ENCODE peak calls at places on chromosomes 5 and 9, in four cellular contexts. One of them, this sample, is unnamed.

GRCh38 chr5:41097642-41098041 is 26.5 kb upstream of the MROH2B start:
- DNase-seq in neuronal stem cell: no peak
- DNase-seq in bronchial epithelial cell: peak
- DNase-seq in right cardiac atrium: no peak
- DNase-seq in this sample: no peak

GRCh38 chr5:98468188-98468869 is 305.1 kb upstream of the RGMB start:
- DNase-seq in right cardiac atrium: no peak
- DNase-seq in bronchial epithelial cell: peak
- DNase-seq in neuronal stem cell: no peak
- DNase-seq in this sample: no peak

GRCh38 chr5:9932770-9933169 is 302.6 kb upstream of the TAS2R1 start:
- DNase-seq in neuronal stem cell: no peak
- DNase-seq in bronchial epithelial cell: peak
- DNase-seq in right cardiac atrium: no peak
- DNase-seq in this sample: no peak

GRCh38 chr5:5078009-5078897 is 61.9 kb upstream of the ADAMTS16 start:
- DNase-seq in right cardiac atrium: no peak
- DNase-seq in neuronal stem cell: no peak
- DNase-seq in bronchial epithelial cell: peak
- DNase-seq in this sample: no peak

GRCh38 chr5:141402553-141403328 is at the start of gene PCDHGA9:
- DNase-seq in right cardiac atrium: no peak
- DNase-seq in neuronal stem cell: no peak
- DNase-seq in bronchial epithelial cell: peak
- DNase-seq in this sample: no peak

GRCh38 chr5:57276353-57276752 is 102.5 kb downstream of the GPBP1 start:
- DNase-seq in bronchial epithelial cell: no peak
- DNase-seq in right cardiac atrium: no peak
- DNase-seq in neuronal stem cell: no peak
- DNase-seq in this sample: no peak

GRCh38 chr9:114824130-114824529 is 18.3 kb upstream of the TNFSF15 start:
- DNase-seq in neuronal stem cell: no peak
- DNase-seq in right cardiac atrium: no peak
- DNase-seq in bronchial epithelial cell: no peak
- DNase-seq in this sample: no peak

GRCh38 chr5:55509768-55510522 is 24.8 kb downstream of the PLPP1 start:
- DNase-seq in neuronal stem cell: no peak
- DNase-seq in bronchial epithelial cell: peak
- DNase-seq in right cardiac atrium: no peak
- DNase-seq in this sample: no peak

GRCh38 chr9:134252084-134252830 is 74.0 kb upstream of the RXRA start:
- DNase-seq in right cardiac atrium: peak
- DNase-seq in neuronal stem cell: no peak
- DNase-seq in bronchial epithelial cell: no peak
- DNase-seq in this sample: no peak

GRCh38 chr9:2243666-2244555 is 228.8 kb downstream of the SMARCA2 start:
- DNase-seq in bronchial epithelial cell: no peak
- DNase-seq in neuronal stem cell: no peak
- DNase-seq in right cardiac atrium: no peak
- DNase-seq in this sample: no peak

GRCh38 chr5:160197341-160198147 is 31.8 kb upstream of the FABP6 start:
- DNase-seq in neuronal stem cell: no peak
- DNase-seq in bronchial epithelial cell: no peak
- DNase-seq in right cardiac atrium: peak
- DNase-seq in this sample: no peak

GRCh38 chr5:139651863-139652787 is 4.0 kb downstream of the CXXC5 start:
- DNase-seq in neuronal stem cell: peak
- DNase-seq in bronchial epithelial cell: peak
- DNase-seq in right cardiac atrium: peak
- DNase-seq in this sample: peak

GRCh38 chr5:35938518-35939227 is at the start of gene CAPSL:
- DNase-seq in right cardiac atrium: no peak
- DNase-seq in bronchial epithelial cell: peak
- DNase-seq in neuronal stem cell: peak
- DNase-seq in this sample: peak

GRCh38 chr5:172886974-172887491 is 53.0 kb downstream of the ERGIC1 start:
- DNase-seq in bronchial epithelial cell: peak
- DNase-seq in neuronal stem cell: no peak
- DNase-seq in right cardiac atrium: peak
- DNase-seq in this sample: no peak

GRCh38 chr5:135426102-135427082 is 20.8 kb downstream of the DCANP1 start:
- DNase-seq in bronchial epithelial cell: peak
- DNase-seq in neuronal stem cell: peak
- DNase-seq in right cardiac atrium: no peak
- DNase-seq in this sample: no peak

GRCh38 chr5:154477382-154478223 is 424 bp downstream of the HAND1 start:
- DNase-seq in right cardiac atrium: peak
- DNase-seq in bronchial epithelial cell: no peak
- DNase-seq in neuronal stem cell: peak
- DNase-seq in this sample: no peak

GRCh38 chr9:112271466-112272098 is 61.8 kb downstream of the PTBP3 start:
- DNase-seq in bronchial epithelial cell: peak
- DNase-seq in neuronal stem cell: no peak
- DNase-seq in right cardiac atrium: no peak
- DNase-seq in this sample: no peak

GRCh38 chr5:53291528-53291927 is 182.0 kb upstream of the MOCS2 start:
- DNase-seq in right cardiac atrium: no peak
- DNase-seq in bronchial epithelial cell: peak
- DNase-seq in neuronal stem cell: no peak
- DNase-seq in this sample: no peak

GRCh38 chr5:78653969-78654368 is 5.4 kb upstream of the LHFPL2 start:
- DNase-seq in right cardiac atrium: no peak
- DNase-seq in neuronal stem cell: no peak
- DNase-seq in bronchial epithelial cell: no peak
- DNase-seq in this sample: no peak

GRCh38 chr9:100479820-100480219 is 6.9 kb downstream of the TMEFF1 start:
- DNase-seq in neuronal stem cell: no peak
- DNase-seq in right cardiac atrium: no peak
- DNase-seq in bronchial epithelial cell: no peak
- DNase-seq in this sample: no peak

GRCh38 chr5:2112128-2112808 is 229.5 kb upstream of the IRX4 start:
- DNase-seq in bronchial epithelial cell: no peak
- DNase-seq in right cardiac atrium: no peak
- DNase-seq in neuronal stem cell: no peak
- DNase-seq in this sample: no peak

GRCh38 chr9:14071484-14071883 is 242.5 kb downstream of the NFIB start:
- DNase-seq in neuronal stem cell: no peak
- DNase-seq in right cardiac atrium: no peak
- DNase-seq in bronchial epithelial cell: no peak
- DNase-seq in this sample: no peak

GRCh38 chr9:36905101-36906066 is 128.7 kb downstream of the PAX5 start:
- DNase-seq in neuronal stem cell: no peak
- DNase-seq in bronchial epithelial cell: no peak
- DNase-seq in right cardiac atrium: no peak
- DNase-seq in this sample: no peak

GRCh38 chr9:36928670-36929349 is 105.3 kb downstream of the PAX5 start:
- DNase-seq in right cardiac atrium: no peak
- DNase-seq in bronchial epithelial cell: peak
- DNase-seq in neuronal stem cell: no peak
- DNase-seq in this sample: no peak

GRCh38 chr5:2280318-2280717 is 397.6 kb upstream of the IRX4 start:
- DNase-seq in right cardiac atrium: no peak
- DNase-seq in neuronal stem cell: no peak
- DNase-seq in bronchial epithelial cell: no peak
- DNase-seq in this sample: no peak

GRCh38 chr9:114900937-114901802 is 29.2 kb downstream of the TNFSF8 start:
- DNase-seq in right cardiac atrium: no peak
- DNase-seq in neuronal stem cell: no peak
- DNase-seq in bronchial epithelial cell: peak
- DNase-seq in this sample: no peak

GRCh38 chr5:40184-40583 is 51.8 kb upstream of the PLEKHG4B start:
- DNase-seq in bronchial epithelial cell: no peak
- DNase-seq in right cardiac atrium: no peak
- DNase-seq in neuronal stem cell: no peak
- DNase-seq in this sample: no peak